ENCODE peak calls at places on chromosomes 6 and 20, in five cellular contexts. H, Q, J, I and D are unnamed samples.
A peak's percentile ranks its signal among the peaks of the same experiment; 100 is the strongest.

GRCh38 chr6:155030148-155030720 is 35.1 kb downstream of the TIAM2 start:
- DNase-seq in H (no peak), Q (no peak), J (no peak), I (no peak), D (no peak)

GRCh38 chr6:167470101-167470835 is 145.4 kb downstream of the TTLL2 start:
- DNase-seq in H (no peak), Q (no peak), J (no peak), I (no peak), D (no peak)

GRCh38 chr20:53322651-53323050 is 271.0 kb downstream of the ZNF217 start:
- DNase-seq in H (no peak), Q (no peak), J (no peak), I (no peak), D (no peak)

GRCh38 chr20:44967207-44967807 is 995 bp downstream of the STK4 start:
- DNase-seq in H (no peak), Q (peak; percentile 30), J (no peak), I (peak; percentile 20), D (no peak)

GRCh38 chr6:166435574-166435973 is 52.8 kb upstream of the MPC1 start:
- DNase-seq in H (no peak), Q (no peak), J (no peak), I (peak; percentile 42), D (no peak)

GRCh38 chr6:44489912-44490604 is 102.6 kb downstream of the CDC5L start:
- DNase-seq in H (no peak), Q (peak; percentile 88), J (peak; percentile 91), I (no peak), D (no peak)

GRCh38 chr6:34657307-34657978 is 39.1 kb downstream of the ILRUN start:
- DNase-seq in H (no peak), Q (peak; percentile 69), J (peak; percentile 66), I (no peak), D (no peak)

GRCh38 chr20:12133553-12133952 is 215.9 kb downstream of the BTBD3 start:
- DNase-seq in H (no peak), Q (no peak), J (no peak), I (no peak), D (no peak)

GRCh38 chr6:149271348-149272340 is 45.9 kb upstream of the TAB2 start:
- DNase-seq in H (no peak), Q (no peak), J (no peak), I (peak; percentile 35), D (no peak)

GRCh38 chr20:62936996-62937352 is 973 bp upstream of the GID8 start:
- DNase-seq in H (no peak), Q (peak; percentile 73), J (peak; percentile 47), I (no peak), D (no peak)

GRCh38 chr6:155916870-155917624 is 461.4 kb upstream of the NOX3 start:
- DNase-seq in H (no peak), Q (no peak), J (no peak), I (no peak), D (no peak)

GRCh38 chr6:3518356-3518841 is 61.5 kb upstream of the SLC22A23 start:
- DNase-seq in H (no peak), Q (peak; percentile 91), J (peak; percentile 24), I (no peak), D (no peak)

GRCh38 chr6:3838992-3839867 is 9.9 kb upstream of the FAM50B start:
- DNase-seq in H (no peak), Q (no peak), J (no peak), I (no peak), D (no peak)

GRCh38 chr6:128515550-128516513 is 4.6 kb downstream of the PTPRK start:
- DNase-seq in H (no peak), Q (no peak), J (no peak), I (no peak), D (no peak)

GRCh38 chr6:170269873-170270541 is 20.9 kb downstream of the DLL1 start:
- DNase-seq in H (no peak), Q (no peak), J (no peak), I (no peak), D (no peak)

GRCh38 chr6:164861964-164862363 is 447.4 kb downstream of the C6orf118 start:
- DNase-seq in H (no peak), Q (no peak), J (no peak), I (no peak), D (no peak)

GRCh38 chr6:166566026-166567011 is 20.2 kb downstream of the RAMACL start:
- DNase-seq in H (no peak), Q (no peak), J (no peak), I (no peak), D (no peak)

GRCh38 chr6:35445691-35446090 is 6.4 kb upstream of the FANCE start:
- DNase-seq in H (no peak), Q (no peak), J (no peak), I (no peak), D (no peak)

GRCh38 chr6:5333653-5334052 is 72.3 kb downstream of the FARS2 start:
- DNase-seq in H (no peak), Q (peak; percentile 19), J (no peak), I (no peak), D (no peak)

GRCh38 chr20:10376271-10377075 is 57.5 kb downstream of the MKKS start:
- DNase-seq in H (no peak), Q (no peak), J (no peak), I (no peak), D (no peak)

GRCh38 chr6:153771577-153771976 is 267.5 kb upstream of the OPRM1 start:
- DNase-seq in H (no peak), Q (no peak), J (no peak), I (no peak), D (no peak)

GRCh38 chr6:138588805-138589434 is 89.6 kb upstream of the NHSL1 start:
- DNase-seq in H (peak; percentile 59), Q (peak; percentile 80), J (peak; percentile 67), I (peak; percentile 9), D (peak; percentile 9)

GRCh38 chr20:31678389-31679356 is 41.0 kb downstream of the COX4I2 start:
- DNase-seq in H (no peak), Q (peak; percentile 96), J (no peak), I (no peak), D (no peak)

GRCh38 chr6:106468935-106469334 is 108.4 kb downstream of the CRYBG1 start:
- DNase-seq in H (no peak), Q (no peak), J (no peak), I (no peak), D (no peak)

GRCh38 chr6:56649782-56650181 is 7.1 kb upstream of the DST start:
- DNase-seq in H (no peak), Q (no peak), J (no peak), I (no peak), D (no peak)

GRCh38 chr6:7933794-7934193 is 23.2 kb upstream of the TXNDC5 start:
- DNase-seq in H (no peak), Q (no peak), J (no peak), I (no peak), D (no peak)
- H3K27ac ChIP-seq in H (no peak overlapping the region), Q (no peak overlapping the region), J (no peak overlapping the region), I (no peak overlapping the region), D (no peak overlapping the region)

DNA sequence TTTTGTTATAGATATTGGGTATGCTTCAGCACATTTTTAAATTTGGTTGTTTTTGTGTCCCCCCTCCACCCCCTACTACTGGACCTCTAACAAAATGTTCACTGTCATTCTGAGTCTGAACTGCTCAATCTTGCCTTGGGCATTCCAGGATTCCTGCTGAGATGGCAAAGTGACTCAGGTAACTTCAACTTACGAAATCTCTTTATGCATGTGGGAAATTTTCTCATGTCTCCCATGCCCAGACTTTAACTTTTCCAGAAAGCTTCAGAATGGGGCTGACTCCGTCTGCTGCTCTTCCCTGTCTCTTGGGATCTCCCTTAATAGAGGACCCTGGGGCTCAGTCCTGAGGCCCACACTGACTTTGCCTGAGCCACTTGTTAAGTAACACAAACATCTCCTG is 14.0 kb downstream of the CYP39A1 start:
- DNase-seq in H (no peak), Q (peak; percentile 42), J (no peak), I (no peak), D (no peak)
- H3K27ac ChIP-seq in H (no peak overlapping the region), Q (no peak overlapping the region), J (no peak overlapping the region), I (no peak overlapping the region), D (no peak overlapping the region)

GRCh38 chr6:89986650-89987074 is 92.4 kb downstream of the GJA10 start:
- DNase-seq in H (no peak), Q (no peak), J (peak; percentile 47), I (no peak), D (no peak)

GRCh38 chr6:89985744-89986493 is 91.7 kb downstream of the GJA10 start:
- DNase-seq in H (peak; percentile 54), Q (no peak), J (peak; percentile 90), I (no peak), D (peak; percentile 57)

GRCh38 chr6:89987830-89988229 is 93.6 kb downstream of the GJA10 start:
- DNase-seq in H (no peak), Q (no peak), J (no peak), I (no peak), D (no peak)

GRCh38 chr6:89984926-89985743 is 90.9 kb downstream of the GJA10 start:
- DNase-seq in H (peak; percentile 83), Q (no peak), J (no peak), I (no peak), D (peak; percentile 85)

DNA sequence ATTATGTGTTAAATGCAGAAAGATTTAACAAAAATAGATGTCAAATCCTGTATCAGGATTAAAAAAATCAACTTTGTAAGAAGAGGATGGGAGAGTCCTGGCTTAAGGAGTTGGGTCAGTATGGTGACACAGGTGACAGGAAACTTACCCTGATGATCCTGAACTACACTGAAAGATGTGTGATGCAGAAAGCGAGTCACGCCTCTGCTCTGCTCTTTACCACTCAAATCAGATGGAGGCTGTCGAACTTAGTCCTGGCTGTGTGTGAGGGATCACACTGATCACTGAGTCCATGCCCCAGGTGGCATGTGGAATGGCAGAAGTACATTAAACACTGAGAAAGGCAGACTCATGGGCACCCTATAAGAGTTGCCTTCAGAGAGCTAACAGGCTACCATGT is 92.9 kb downstream of the GJA10 start:
- DNase-seq in H (no peak), Q (no peak), J (no peak), I (no peak), D (no peak)
- H3K27ac ChIP-seq in H (no peak overlapping the region), Q (no peak overlapping the region), J (peak overlapping the region; percentile 94), I (no peak overlapping the region), D (no peak overlapping the region)

GRCh38 chr6:63527658-63528514 is 44.4 kb upstream of the LOC128125822 start:
- DNase-seq in H (no peak), Q (peak; percentile 94), J (peak; percentile 96), I (no peak), D (no peak)
- H3K27ac ChIP-seq in H (no peak overlapping the region), Q (peak overlapping the region; percentile 84), J (no peak overlapping the region), I (no peak overlapping the region), D (no peak overlapping the region)